ENCODE peak calls at places on chromosomes 3 and 15, in five cellular contexts. S is NCI-H187, W is NCI-H1417, M is AML-193, E is body of pancreas. X is an unnamed sample.

GRCh38 chr3:51353131-51353530 is 32.0 kb upstream of the MANF start:
- DNase-seq in S (no peak), W (no peak), M (no peak), E (no peak), X (no peak)

GRCh38 chr15:52678468-52679231 is 538 bp downstream of the ATOSA start:
- DNase-seq in S (peak), W (peak), M (peak), E (peak), X (peak)

GRCh38 chr3:32890420-32891276 is 60.8 kb upstream of the CCR4 start:
- DNase-seq in S (no peak), W (no peak), M (no peak), E (no peak), X (no peak)

GRCh38 chr3:182487048-182487447 is 306.3 kb upstream of the ATP11B start:
- DNase-seq in S (peak), W (peak), M (no peak), E (no peak), X (no peak)

GRCh38 chr3:110738531-110738930 is 333.1 kb upstream of the NECTIN3 start:
- DNase-seq in S (no peak), W (no peak), M (no peak), E (no peak), X (no peak)

GRCh38 chr3:145333931-145334330 is 827.1 kb downstream of the PLOD2 start:
- DNase-seq in S (no peak), W (no peak), M (no peak), E (no peak), X (no peak)

GRCh38 chr3:45597581-45597980 is 3.0 kb downstream of the LIMD1 start:
- DNase-seq in S (no peak), W (no peak), M (no peak), E (no peak), X (no peak)

GRCh38 chr3:117433439-117433838 is 723.9 kb downstream of the TUSC7 start:
- DNase-seq in S (no peak), W (peak), M (no peak), E (no peak), X (no peak)

GRCh38 chr15:22933641-22934061 is 46.5 kb downstream of the CYFIP1 start:
- DNase-seq in S (no peak), W (peak), M (no peak), E (no peak), X (peak)

GRCh38 chr3:86793786-86794185 is 197.2 kb downstream of the VGLL3 start:
- DNase-seq in S (no peak), W (peak), M (no peak), E (no peak), X (no peak)

GRCh38 chr3:153144779-153145178 is 17.2 kb upstream of the RAP2B start:
- DNase-seq in S (no peak), W (no peak), M (no peak), E (no peak), X (no peak)

GRCh38 chr3:127038923-127039581 is 56.1 kb downstream of the PLXNA1 start:
- DNase-seq in S (no peak), W (no peak), M (no peak), E (no peak), X (no peak)

GRCh38 chr3:130820976-130821375 is 72.9 kb upstream of the ATP2C1 start:
- DNase-seq in S (no peak), W (no peak), M (peak), E (no peak), X (no peak)

GRCh38 chr3:46361408-46362283 is 7.7 kb downstream of the CCR2 start:
- DNase-seq in S (no peak), W (no peak), M (peak), E (no peak), X (no peak)

GRCh38 chr15:78302579-78302978 is 3.2 kb upstream of the SKIC8 start:
- DNase-seq in S (no peak), W (no peak), M (peak), E (no peak), X (no peak)

GRCh38 chr3:147930417-147930816 is 521.3 kb downstream of the ZIC1 start:
- DNase-seq in S (no peak), W (no peak), M (no peak), E (no peak), X (no peak)

GRCh38 chr3:74844428-74844827 is 230.0 kb upstream of the CNTN3 start:
- DNase-seq in S (no peak), W (no peak), M (no peak), E (no peak), X (no peak)

GRCh38 chr3:139227827-139228226 is 116.0 kb upstream of the MRPS22 start:
- DNase-seq in S (no peak), W (no peak), M (no peak), E (peak), X (no peak)

GRCh38 chr3:194485876-194486539 is 794 bp downstream of the ATP13A3 start:
- DNase-seq in S (no peak), W (peak), M (peak), E (peak), X (peak)

GRCh38 chr3:131811481-131811880 is 223.3 kb downstream of the CPNE4 start:
- DNase-seq in S (no peak), W (no peak), M (no peak), E (no peak), X (no peak)

GRCh38 chr15:101407966-101408775 is 81.3 kb downstream of the PCSK6 start:
- DNase-seq in S (no peak), W (no peak), M (no peak), E (no peak), X (peak)

GRCh38 chr15:73924258-73924921 is 1.9 kb upstream of the LOXL1 start:
- DNase-seq in S (no peak), W (peak), M (no peak), E (no peak), X (no peak)

GRCh38 chr3:50226888-50227389 is 9.1 kb upstream of the GNAI2 start:
- DNase-seq in S (no peak), W (peak), M (no peak), E (no peak), X (peak)

GRCh38 chr3:111851511-111851954 is 7.5 kb upstream of the PHLDB2 start:
- DNase-seq in S (no peak), W (no peak), M (no peak), E (no peak), X (no peak)

GRCh38 chr3:39013289-39013688 is 38.5 kb downstream of the SCN11A start:
- DNase-seq in S (no peak), W (no peak), M (no peak), E (no peak), X (no peak)

GRCh38 chr3:72746412-72747411 is 101.5 kb downstream of the SHQ1 start:
- DNase-seq in S (no peak), W (no peak), M (no peak), E (no peak), X (no peak)

GRCh38 chr15:98727115-98728040 is 79.0 kb downstream of the IGF1R start:
- DNase-seq in S (no peak), W (no peak), M (no peak), E (peak), X (peak)

GRCh38 chr15:29859293-29859692 is 37.0 kb upstream of the TJP1 start:
- DNase-seq in S (no peak), W (no peak), M (no peak), E (no peak), X (no peak)

GRCh38 chr15:68411735-68412134 is 20.2 kb downstream of the ITGA11 start:
- DNase-seq in S (no peak), W (no peak), M (no peak), E (no peak), X (no peak)

GRCh38 chr15:90957105-90957790 is 2.6 kb downstream of the RCCD1 start:
- DNase-seq in S (no peak), W (peak), M (no peak), E (peak), X (peak)

X was measured in stomach.